ENCODE peak calls at places on chromosomes 7 and 10, in seven cellular contexts. One of them, this sample, is unnamed.

GRCh38 chr10:68330852-68331454 is 911 bp upstream of the HNRNPH3 start:
- DNase-seq in IMR-90: peak; percentile 23
- DNase-seq in kidney: peak; percentile 68
- DNase-seq in H7: no peak
- DNase-seq in heart right ventricle: peak; percentile 21
- DNase-seq in CD4-positive, alpha-beta memory T cell: no peak
- DNase-seq in AG09309: no peak
- DNase-seq in this sample: peak; percentile 41

GRCh38 chr7:107703219-107703618 is 40.7 kb upstream of the CBLL1 start:
- DNase-seq in IMR-90: no peak
- DNase-seq in kidney: no peak
- DNase-seq in H7: no peak
- DNase-seq in heart right ventricle: no peak
- DNase-seq in CD4-positive, alpha-beta memory T cell: no peak
- DNase-seq in AG09309: no peak
- DNase-seq in this sample: no peak

GRCh38 chr7:108253275-108254044 is 123.3 kb upstream of the LAMB4 start:
- DNase-seq in IMR-90: no peak
- DNase-seq in kidney: no peak
- DNase-seq in H7: no peak
- DNase-seq in heart right ventricle: no peak
- DNase-seq in CD4-positive, alpha-beta memory T cell: no peak
- DNase-seq in AG09309: no peak
- DNase-seq in this sample: peak; percentile 70

GRCh38 chr7:150412518-150413247 is 33.6 kb downstream of the ZNF775 start:
- DNase-seq in IMR-90: no peak
- DNase-seq in kidney: peak; percentile 71
- DNase-seq in H7: peak; percentile 34
- DNase-seq in heart right ventricle: no peak
- DNase-seq in CD4-positive, alpha-beta memory T cell: no peak
- DNase-seq in AG09309: no peak
- DNase-seq in this sample: no peak

GRCh38 chr7:142579946-142580345 is 169.3 kb upstream of the PRSS1 start:
- DNase-seq in IMR-90: no peak
- DNase-seq in kidney: no peak
- DNase-seq in H7: no peak
- DNase-seq in heart right ventricle: no peak
- DNase-seq in CD4-positive, alpha-beta memory T cell: no peak
- DNase-seq in AG09309: no peak
- DNase-seq in this sample: no peak

GRCh38 chr7:66921918-66922486 is 977 bp downstream of the TMEM248 start:
- DNase-seq in IMR-90: no peak
- DNase-seq in kidney: no peak
- DNase-seq in H7: peak; percentile 44
- DNase-seq in heart right ventricle: no peak
- DNase-seq in CD4-positive, alpha-beta memory T cell: no peak
- DNase-seq in AG09309: no peak
- DNase-seq in this sample: no peak

GRCh38 chr10:6776170-6776569 is 196.1 kb upstream of the PRKCQ start:
- DNase-seq in IMR-90: no peak
- DNase-seq in kidney: no peak
- DNase-seq in H7: no peak
- DNase-seq in heart right ventricle: no peak
- DNase-seq in CD4-positive, alpha-beta memory T cell: no peak
- DNase-seq in AG09309: no peak
- DNase-seq in this sample: no peak

GRCh38 chr10:113679463-113680171 is at the start of gene CASP7:
- DNase-seq in IMR-90: peak; percentile 68
- DNase-seq in kidney: peak; percentile 94
- DNase-seq in H7: peak; percentile 92
- DNase-seq in heart right ventricle: peak; percentile 84
- DNase-seq in CD4-positive, alpha-beta memory T cell: peak; percentile 74
- DNase-seq in AG09309: no peak
- DNase-seq in this sample: peak; percentile 74

GRCh38 chr7:29189743-29190201 is 4.8 kb upstream of the CHN2 start:
- DNase-seq in IMR-90: no peak
- DNase-seq in kidney: peak; percentile 80
- DNase-seq in H7: peak; percentile 84
- DNase-seq in heart right ventricle: peak; percentile 59
- DNase-seq in CD4-positive, alpha-beta memory T cell: peak; percentile 24
- DNase-seq in AG09309: no peak
- DNase-seq in this sample: peak; percentile 49

GRCh38 chr10:11958956-11959355 is 83.7 kb downstream of the UPF2 start:
- DNase-seq in IMR-90: no peak
- DNase-seq in kidney: no peak
- DNase-seq in H7: no peak
- DNase-seq in heart right ventricle: no peak
- DNase-seq in CD4-positive, alpha-beta memory T cell: no peak
- DNase-seq in AG09309: no peak
- DNase-seq in this sample: no peak

GRCh38 chr7:70693690-70694356 is 438.1 kb upstream of the GALNT17 start:
- DNase-seq in IMR-90: peak; percentile 44
- DNase-seq in kidney: peak; percentile 92
- DNase-seq in H7: peak; percentile 96
- DNase-seq in heart right ventricle: peak; percentile 80
- DNase-seq in CD4-positive, alpha-beta memory T cell: peak; percentile 56
- DNase-seq in AG09309: no peak
- DNase-seq in this sample: peak; percentile 45

GRCh38 chr10:68856352-68856751 is 29.0 kb downstream of the STOX1 start:
- DNase-seq in IMR-90: no peak
- DNase-seq in kidney: no peak
- DNase-seq in H7: no peak
- DNase-seq in heart right ventricle: no peak
- DNase-seq in CD4-positive, alpha-beta memory T cell: no peak
- DNase-seq in AG09309: no peak
- DNase-seq in this sample: no peak

GRCh38 chr10:103021897-103022286 is 103.8 kb downstream of the CNNM2 start:
- DNase-seq in IMR-90: peak; percentile 97
- DNase-seq in kidney: no peak
- DNase-seq in H7: no peak
- DNase-seq in heart right ventricle: no peak
- DNase-seq in CD4-positive, alpha-beta memory T cell: no peak
- DNase-seq in AG09309: peak; percentile 64
- DNase-seq in this sample: peak; percentile 53

GRCh38 chr7:99190359-99191009 is 17.4 kb downstream of the KPNA7 start:
- DNase-seq in IMR-90: no peak
- DNase-seq in kidney: no peak
- DNase-seq in H7: no peak
- DNase-seq in heart right ventricle: no peak
- DNase-seq in CD4-positive, alpha-beta memory T cell: no peak
- DNase-seq in AG09309: no peak
- DNase-seq in this sample: no peak

GRCh38 chr7:57370739-57371098 is 79.3 kb upstream of the ZNF716 start:
- DNase-seq in IMR-90: no peak
- DNase-seq in kidney: no peak
- DNase-seq in H7: no peak
- DNase-seq in heart right ventricle: no peak
- DNase-seq in CD4-positive, alpha-beta memory T cell: no peak
- DNase-seq in AG09309: no peak
- DNase-seq in this sample: no peak

GRCh38 chr7:159061674-159062212 is 82.9 kb downstream of the VIPR2 start:
- DNase-seq in IMR-90: no peak
- DNase-seq in kidney: no peak
- DNase-seq in H7: peak; percentile 91
- DNase-seq in heart right ventricle: no peak
- DNase-seq in CD4-positive, alpha-beta memory T cell: no peak
- DNase-seq in AG09309: no peak
- DNase-seq in this sample: no peak

GRCh38 chr10:60611291-60611747 is 167.0 kb upstream of the CDK1 start:
- DNase-seq in IMR-90: peak; percentile 71
- DNase-seq in kidney: no peak
- DNase-seq in H7: no peak
- DNase-seq in heart right ventricle: no peak
- DNase-seq in CD4-positive, alpha-beta memory T cell: no peak
- DNase-seq in AG09309: peak; percentile 32
- DNase-seq in this sample: peak; percentile 80

GRCh38 chr7:91408388-91409154 is 144.3 kb downstream of the FZD1 start:
- DNase-seq in IMR-90: no peak
- DNase-seq in kidney: no peak
- DNase-seq in H7: no peak
- DNase-seq in heart right ventricle: no peak
- DNase-seq in CD4-positive, alpha-beta memory T cell: no peak
- DNase-seq in AG09309: no peak
- DNase-seq in this sample: no peak

DNA sequence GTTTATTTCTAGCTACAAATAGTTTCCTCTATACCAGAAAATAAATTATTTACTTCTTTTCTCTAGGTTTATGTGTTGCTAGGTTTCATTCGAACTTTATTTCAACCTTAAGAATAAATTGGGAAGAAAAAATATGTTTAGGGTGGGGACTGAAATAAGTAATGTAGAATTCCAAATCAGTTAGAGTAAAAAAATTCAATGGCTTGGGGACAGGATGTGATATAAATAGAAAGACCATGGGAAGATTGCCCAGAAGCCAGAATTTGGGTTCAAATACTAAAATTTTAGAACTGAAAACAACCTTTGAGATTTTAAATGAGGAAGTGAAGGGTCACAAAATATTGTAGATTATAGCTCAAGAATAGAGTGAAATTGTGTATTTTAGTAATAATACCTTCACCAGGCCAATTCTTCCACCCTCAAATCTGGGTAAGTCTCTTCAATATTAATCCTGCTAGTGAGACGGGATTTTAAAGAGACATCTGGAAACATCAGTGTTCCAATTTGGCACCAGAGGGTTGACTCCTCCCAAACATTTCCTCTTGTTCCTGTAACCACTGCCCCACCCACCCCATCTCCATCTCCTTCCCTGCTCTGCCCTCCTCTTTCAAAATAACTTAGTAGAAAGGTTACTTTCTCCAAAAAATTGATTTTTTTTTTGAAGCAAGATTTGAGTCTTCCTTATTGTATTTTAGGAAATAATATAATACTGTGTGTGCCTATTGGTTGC is 51.2 kb upstream of the FAM3C start:
- DNase-seq in IMR-90: no peak
- DNase-seq in kidney: no peak
- DNase-seq in H7: no peak
- DNase-seq in heart right ventricle: no peak
- DNase-seq in CD4-positive, alpha-beta memory T cell: no peak
- DNase-seq in AG09309: no peak
- DNase-seq in this sample: no peak
- H3K4me3 ChIP-seq in IMR-90: no peak overlapping the region
- H3K4me3 ChIP-seq in kidney: no peak overlapping the region
- H3K4me3 ChIP-seq in H7: no peak overlapping the region
- H3K4me3 ChIP-seq in heart right ventricle: no peak overlapping the region
- H3K4me3 ChIP-seq in CD4-positive, alpha-beta memory T cell: no peak overlapping the region
- H3K4me3 ChIP-seq in AG09309: no peak overlapping the region
- H3K4me3 ChIP-seq in this sample: no peak overlapping the region

GRCh38 chr10:56359837-56360236 is 1.2 kb downstream of the ZWINT start:
- DNase-seq in IMR-90: no peak
- DNase-seq in kidney: peak; percentile 28
- DNase-seq in H7: no peak
- DNase-seq in heart right ventricle: no peak
- DNase-seq in CD4-positive, alpha-beta memory T cell: no peak
- DNase-seq in AG09309: no peak
- DNase-seq in this sample: no peak
- H3K4me3 ChIP-seq in IMR-90: no peak overlapping the region
- H3K4me3 ChIP-seq in kidney: no peak overlapping the region
- H3K4me3 ChIP-seq in H7: no peak overlapping the region
- H3K4me3 ChIP-seq in heart right ventricle: no peak overlapping the region
- H3K4me3 ChIP-seq in CD4-positive, alpha-beta memory T cell: no peak overlapping the region
- H3K4me3 ChIP-seq in AG09309: peak overlapping the region; percentile 78
- H3K4me3 ChIP-seq in this sample: no peak overlapping the region

GRCh38 chr7:134246761-134247160 is 70.0 kb downstream of the SLC35B4 start:
- DNase-seq in IMR-90: no peak
- DNase-seq in kidney: no peak
- DNase-seq in H7: no peak
- DNase-seq in heart right ventricle: no peak
- DNase-seq in CD4-positive, alpha-beta memory T cell: no peak
- DNase-seq in AG09309: no peak
- DNase-seq in this sample: no peak
- H3K4me3 ChIP-seq in IMR-90: no peak overlapping the region
- H3K4me3 ChIP-seq in kidney: no peak overlapping the region
- H3K4me3 ChIP-seq in H7: no peak overlapping the region
- H3K4me3 ChIP-seq in heart right ventricle: no peak overlapping the region
- H3K4me3 ChIP-seq in CD4-positive, alpha-beta memory T cell: no peak overlapping the region
- H3K4me3 ChIP-seq in AG09309: no peak overlapping the region
- H3K4me3 ChIP-seq in this sample: no peak overlapping the region

GRCh38 chr7:137895301-137896201 is 48.8 kb upstream of the DGKI start:
- DNase-seq in IMR-90: no peak
- DNase-seq in kidney: no peak
- DNase-seq in H7: no peak
- DNase-seq in heart right ventricle: no peak
- DNase-seq in CD4-positive, alpha-beta memory T cell: no peak
- DNase-seq in AG09309: no peak
- DNase-seq in this sample: no peak
- H3K4me3 ChIP-seq in IMR-90: no peak overlapping the region
- H3K4me3 ChIP-seq in kidney: no peak overlapping the region
- H3K4me3 ChIP-seq in H7: no peak overlapping the region
- H3K4me3 ChIP-seq in heart right ventricle: no peak overlapping the region
- H3K4me3 ChIP-seq in CD4-positive, alpha-beta memory T cell: no peak overlapping the region
- H3K4me3 ChIP-seq in AG09309: no peak overlapping the region
- H3K4me3 ChIP-seq in this sample: no peak overlapping the region

GRCh38 chr10:70458329-70459060 is 17.0 kb upstream of the NODAL start:
- DNase-seq in IMR-90: peak; percentile 73
- DNase-seq in kidney: peak; percentile 93
- DNase-seq in H7: peak; percentile 85
- DNase-seq in heart right ventricle: peak; percentile 79
- DNase-seq in CD4-positive, alpha-beta memory T cell: no peak
- DNase-seq in AG09309: peak; percentile 24
- DNase-seq in this sample: peak; percentile 68

GRCh38 chr10:70459771-70460490 is 18.4 kb upstream of the NODAL start:
- DNase-seq in IMR-90: no peak
- DNase-seq in kidney: no peak
- DNase-seq in H7: peak; percentile 78
- DNase-seq in heart right ventricle: no peak
- DNase-seq in CD4-positive, alpha-beta memory T cell: no peak
- DNase-seq in AG09309: no peak
- DNase-seq in this sample: no peak

GRCh38 chr10:70457759-70458305 is 16.4 kb upstream of the NODAL start:
- DNase-seq in IMR-90: no peak
- DNase-seq in kidney: no peak
- DNase-seq in H7: no peak
- DNase-seq in heart right ventricle: no peak
- DNase-seq in CD4-positive, alpha-beta memory T cell: no peak
- DNase-seq in AG09309: no peak
- DNase-seq in this sample: no peak

GRCh38 chr10:70461397-70462348 is 16.9 kb upstream of the PALD1 start:
- DNase-seq in IMR-90: peak; percentile 50
- DNase-seq in kidney: peak; percentile 75
- DNase-seq in H7: peak; percentile 91
- DNase-seq in heart right ventricle: peak; percentile 52
- DNase-seq in CD4-positive, alpha-beta memory T cell: peak; percentile 33
- DNase-seq in AG09309: no peak
- DNase-seq in this sample: peak; percentile 56

DNA sequence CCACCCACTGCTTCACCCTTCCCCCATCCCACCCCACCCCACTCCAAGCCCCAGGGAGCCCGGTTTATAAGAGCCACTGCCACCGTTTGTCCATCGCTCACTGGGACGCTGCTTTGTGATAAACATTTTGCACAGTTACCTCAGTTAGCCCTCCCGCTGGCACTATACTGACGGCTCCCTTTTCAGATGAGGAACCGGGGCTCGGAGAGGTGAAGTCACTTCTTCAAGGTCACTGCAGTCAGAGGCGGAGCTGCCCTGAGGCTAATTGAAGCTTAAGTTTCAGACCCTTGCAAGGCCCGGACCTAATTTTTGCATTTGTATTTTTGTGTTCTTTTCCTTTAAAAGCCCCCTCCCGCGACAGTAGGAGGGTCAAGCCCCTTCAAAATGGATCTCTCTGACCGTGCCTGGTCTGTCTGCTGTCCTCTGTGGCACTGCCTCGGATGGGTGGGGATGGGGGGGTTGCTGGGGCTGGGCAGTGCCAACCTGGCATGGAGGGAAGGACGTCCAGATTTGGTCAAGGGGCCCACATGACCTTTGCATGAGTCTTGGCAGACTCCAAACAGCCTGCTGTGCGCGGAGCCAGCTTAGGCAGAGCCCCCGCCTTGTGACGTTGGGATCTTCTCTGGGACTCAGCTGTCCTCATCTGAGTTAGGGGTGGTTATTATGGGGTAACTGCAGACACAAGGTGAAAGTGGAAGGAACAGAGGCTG is 17.7 kb upstream of the NODAL start:
- DNase-seq in IMR-90: no peak
- DNase-seq in kidney: no peak
- DNase-seq in H7: peak; percentile 69
- DNase-seq in heart right ventricle: peak; percentile 49
- DNase-seq in CD4-positive, alpha-beta memory T cell: no peak
- DNase-seq in AG09309: no peak
- DNase-seq in this sample: no peak
- H3K4me3 ChIP-seq in IMR-90: no peak overlapping the region
- H3K4me3 ChIP-seq in kidney: no peak overlapping the region
- H3K4me3 ChIP-seq in H7: peak overlapping the region; percentile 55
- H3K4me3 ChIP-seq in heart right ventricle: peak overlapping the region; percentile 37
- H3K4me3 ChIP-seq in CD4-positive, alpha-beta memory T cell: no peak overlapping the region
- H3K4me3 ChIP-seq in AG09309: no peak overlapping the region
- H3K4me3 ChIP-seq in this sample: no peak overlapping the region